ENCODE peak calls at places on chromosome 4, in four cellular contexts. One of them, this sample, is unnamed.

GRCh38 chr4:110042540-110043517 is 130.1 kb downstream of the EGF start:
- DNase-seq in uterus: no peak
- DNase-seq in lower leg skin: no peak
- DNase-seq in tibial nerve: no peak
- DNase-seq in this sample: no peak

GRCh38 chr4:1137063-1137771 is 23.9 kb upstream of the RNF212 start:
- DNase-seq in uterus: no peak
- DNase-seq in lower leg skin: no peak
- DNase-seq in tibial nerve: no peak
- DNase-seq in this sample: no peak

GRCh38 chr4:21469438-21470032 is 479.0 kb downstream of the KCNIP4 start:
- DNase-seq in uterus: no peak
- DNase-seq in lower leg skin: no peak
- DNase-seq in tibial nerve: no peak
- DNase-seq in this sample: no peak

GRCh38 chr4:4387531-4388311 is 819 bp downstream of the NSG1 start:
- DNase-seq in uterus: no peak
- DNase-seq in lower leg skin: no peak
- DNase-seq in tibial nerve: no peak
- DNase-seq in this sample: no peak

GRCh38 chr4:86685401-86685800 is 91.3 kb downstream of the PTPN13 start:
- DNase-seq in uterus: no peak
- DNase-seq in lower leg skin: no peak
- DNase-seq in tibial nerve: no peak
- DNase-seq in this sample: no peak

GRCh38 chr4:7650606-7651400 is 216.1 kb upstream of the PSAPL1 start:
- DNase-seq in uterus: no peak
- DNase-seq in lower leg skin: no peak
- DNase-seq in tibial nerve: peak
- DNase-seq in this sample: peak

GRCh38 chr4:166421556-166422156 is 548.6 kb downstream of the TLL1 start:
- DNase-seq in uterus: no peak
- DNase-seq in lower leg skin: no peak
- DNase-seq in tibial nerve: no peak
- DNase-seq in this sample: no peak

GRCh38 chr4:36189511-36190226 is 54.6 kb downstream of the ARAP2 start:
- DNase-seq in uterus: no peak
- DNase-seq in lower leg skin: no peak
- DNase-seq in tibial nerve: no peak
- DNase-seq in this sample: no peak

GRCh38 chr4:17033256-17034245 is 135.1 kb upstream of the LDB2 start:
- DNase-seq in uterus: peak
- DNase-seq in lower leg skin: no peak
- DNase-seq in tibial nerve: no peak
- DNase-seq in this sample: no peak

GRCh38 chr4:153467154-153467896 is 1.2 kb downstream of the TMEM131L start:
- DNase-seq in uterus: no peak
- DNase-seq in lower leg skin: no peak
- DNase-seq in tibial nerve: no peak
- DNase-seq in this sample: peak

GRCh38 chr4:124868495-124868894 is 156.0 kb upstream of the ANKRD50 start:
- DNase-seq in uterus: no peak
- DNase-seq in lower leg skin: no peak
- DNase-seq in tibial nerve: no peak
- DNase-seq in this sample: no peak

GRCh38 chr4:125306533-125306932 is 8.2 kb upstream of the FAT4 start:
- DNase-seq in uterus: no peak
- DNase-seq in lower leg skin: no peak
- DNase-seq in tibial nerve: no peak
- DNase-seq in this sample: no peak

GRCh38 chr4:158458271-158458895 is 63.3 kb upstream of the RXFP1 start:
- DNase-seq in uterus: no peak
- DNase-seq in lower leg skin: no peak
- DNase-seq in tibial nerve: no peak
- DNase-seq in this sample: no peak

GRCh38 chr4:25442863-25443307 is 65.8 kb downstream of the ANAPC4 start:
- DNase-seq in uterus: no peak
- DNase-seq in lower leg skin: peak
- DNase-seq in tibial nerve: no peak
- DNase-seq in this sample: no peak

GRCh38 chr4:98691588-98691987 is 33.2 kb upstream of the TSPAN5 start:
- DNase-seq in uterus: no peak
- DNase-seq in lower leg skin: no peak
- DNase-seq in tibial nerve: no peak
- DNase-seq in this sample: no peak

GRCh38 chr4:173852775-173853174 is 322.7 kb upstream of the HAND2 start:
- DNase-seq in uterus: no peak
- DNase-seq in lower leg skin: no peak
- DNase-seq in tibial nerve: no peak
- DNase-seq in this sample: no peak

GRCh38 chr4:183154701-183155391 is 55.8 kb downstream of the WWC2 start:
- DNase-seq in uterus: no peak
- DNase-seq in lower leg skin: no peak
- DNase-seq in tibial nerve: no peak
- DNase-seq in this sample: no peak

GRCh38 chr4:87718221-87718620 is 68.1 kb downstream of the DMP1 start:
- DNase-seq in uterus: no peak
- DNase-seq in lower leg skin: no peak
- DNase-seq in tibial nerve: peak
- DNase-seq in this sample: no peak

GRCh38 chr4:825969-826330 is at the start of gene CPLX1:
- DNase-seq in uterus: no peak
- DNase-seq in lower leg skin: no peak
- DNase-seq in tibial nerve: no peak
- DNase-seq in this sample: no peak

GRCh38 chr4:53886090-53886489 is 178.3 kb downstream of the CHIC2 start:
- DNase-seq in uterus: no peak
- DNase-seq in lower leg skin: no peak
- DNase-seq in tibial nerve: no peak
- DNase-seq in this sample: no peak

GRCh38 chr4:76420311-76420710 is 630 bp downstream of the CCDC158 start:
- DNase-seq in uterus: no peak
- DNase-seq in lower leg skin: no peak
- DNase-seq in tibial nerve: no peak
- DNase-seq in this sample: no peak

GRCh38 chr4:47528651-47529050 is 43.6 kb downstream of the ATP10D start:
- DNase-seq in uterus: no peak
- DNase-seq in lower leg skin: no peak
- DNase-seq in tibial nerve: no peak
- DNase-seq in this sample: no peak

GRCh38 chr4:22707390-22707789 is 14.7 kb downstream of the GBA3 start:
- DNase-seq in uterus: no peak
- DNase-seq in lower leg skin: no peak
- DNase-seq in tibial nerve: no peak
- DNase-seq in this sample: no peak

GRCh38 chr4:145285928-145286327 is 105.5 kb upstream of the OTUD4 start:
- DNase-seq in uterus: no peak
- DNase-seq in lower leg skin: no peak
- DNase-seq in tibial nerve: no peak
- DNase-seq in this sample: no peak

GRCh38 chr4:126779446-126780166 is 853.2 kb upstream of the INTU start:
- DNase-seq in uterus: no peak
- DNase-seq in lower leg skin: no peak
- DNase-seq in tibial nerve: peak
- DNase-seq in this sample: no peak

GRCh38 chr4:13933163-13933562 is 305.6 kb upstream of the BOD1L1 start:
- DNase-seq in uterus: no peak
- DNase-seq in lower leg skin: no peak
- DNase-seq in tibial nerve: no peak
- DNase-seq in this sample: no peak

GRCh38 chr4:76549765-76550164 is 114.7 kb downstream of the SHROOM3 start:
- DNase-seq in uterus: no peak
- DNase-seq in lower leg skin: no peak
- DNase-seq in tibial nerve: no peak
- DNase-seq in this sample: no peak

GRCh38 chr4:147136308-147136707 is 190.6 kb upstream of the TTC29 start:
- DNase-seq in uterus: peak
- DNase-seq in lower leg skin: no peak
- DNase-seq in tibial nerve: no peak
- DNase-seq in this sample: no peak

GRCh38 chr4:1809754-1810502 is 16.8 kb downstream of the FGFR3 start:
- DNase-seq in uterus: no peak
- DNase-seq in lower leg skin: peak
- DNase-seq in tibial nerve: peak
- DNase-seq in this sample: peak

GRCh38 chr4:56908206-56909082 is 744 bp downstream of the REST start:
- DNase-seq in uterus: peak
- DNase-seq in lower leg skin: peak
- DNase-seq in tibial nerve: peak
- DNase-seq in this sample: peak
- TF ChIP-seq POLR2A in uterus: no peak
- TF ChIP-seq POLR2A in lower leg skin: no peak
- TF ChIP-seq POLR2A in tibial nerve: no peak
- TF ChIP-seq POLR2A in this sample: no peak

DNA sequence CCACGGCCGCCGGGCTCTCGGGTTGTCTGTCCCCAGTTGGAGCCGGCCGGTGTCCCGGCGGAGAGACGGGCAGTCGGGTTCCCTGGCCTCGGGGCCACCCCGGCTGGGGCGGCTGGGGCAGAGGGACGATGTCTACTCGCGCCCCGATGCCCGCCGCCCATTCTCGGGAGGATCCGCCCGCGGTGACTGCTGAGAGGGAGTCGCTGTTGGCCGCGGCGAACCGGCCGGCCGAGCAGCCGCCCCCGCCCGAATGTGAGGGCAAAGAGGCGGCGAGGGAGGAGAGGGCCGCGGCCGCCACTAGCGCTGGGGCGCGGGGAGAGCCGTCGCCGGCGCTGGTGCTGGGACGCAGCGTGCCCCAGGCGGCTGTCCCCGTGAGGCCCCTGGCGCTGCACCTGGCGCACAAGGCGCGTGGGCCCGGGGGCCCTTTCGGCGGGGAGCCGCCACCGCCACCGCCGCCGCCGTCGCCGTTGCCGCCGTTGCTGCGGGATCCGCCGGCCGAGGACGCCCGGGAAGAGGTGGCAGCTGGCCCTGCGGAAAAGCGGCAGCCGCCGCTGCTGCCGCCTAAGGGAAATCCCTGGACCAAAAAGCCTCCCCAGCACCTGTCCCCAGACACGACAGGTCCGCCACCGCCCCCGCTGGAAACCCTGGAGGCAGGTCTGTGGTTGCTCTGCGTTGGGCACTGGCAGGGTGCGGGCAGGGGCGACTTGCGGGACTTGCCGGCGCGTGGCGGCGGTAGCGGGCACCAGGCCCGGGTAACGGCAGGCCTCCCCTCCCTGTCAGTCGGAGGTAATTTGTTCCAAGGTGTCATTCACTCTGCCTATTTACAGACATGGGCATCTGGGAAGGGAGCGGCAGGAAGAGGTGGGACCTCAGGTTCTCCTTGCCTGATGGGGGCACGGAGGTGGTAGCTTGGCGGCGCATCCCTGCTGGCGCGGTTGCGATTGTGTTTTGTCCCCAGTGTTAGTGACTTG is 739 bp downstream of the LARP1B start:
- DNase-seq in uterus: peak
- DNase-seq in lower leg skin: peak
- DNase-seq in tibial nerve: peak
- DNase-seq in this sample: peak
- TF ChIP-seq POLR2A in uterus: no peak
- TF ChIP-seq POLR2A in lower leg skin: no peak
- TF ChIP-seq POLR2A in tibial nerve: no peak
- TF ChIP-seq POLR2A in this sample: peak

GRCh38 chr4:37471971-37472370 is 214.2 kb downstream of the RELL1 start:
- DNase-seq in uterus: no peak
- DNase-seq in lower leg skin: no peak
- DNase-seq in tibial nerve: no peak
- DNase-seq in this sample: no peak
- TF ChIP-seq POLR2A in uterus: no peak
- TF ChIP-seq POLR2A in lower leg skin: no peak
- TF ChIP-seq POLR2A in tibial nerve: no peak
- TF ChIP-seq POLR2A in this sample: no peak

DNA sequence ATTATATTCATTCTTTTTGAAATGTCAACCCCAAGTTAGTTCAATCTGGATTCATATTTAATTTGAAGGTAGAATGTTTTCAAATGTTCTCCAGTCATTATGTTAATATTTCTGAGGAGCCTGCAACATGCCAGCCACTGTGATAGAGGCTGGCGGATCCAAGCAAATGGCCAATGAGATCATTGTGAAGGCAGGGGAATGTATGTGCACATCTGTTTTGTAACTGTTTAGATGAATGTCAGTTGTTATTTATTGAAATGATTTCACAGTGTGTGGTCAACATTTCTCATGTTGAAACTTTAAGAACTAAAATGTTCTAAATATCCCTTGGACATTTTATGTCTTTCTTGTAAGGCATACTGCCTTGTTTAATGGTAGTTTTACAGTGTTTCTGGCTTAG is 1.6 kb downstream of the CXCL1 start:
- DNase-seq in uterus: no peak
- DNase-seq in lower leg skin: no peak
- DNase-seq in tibial nerve: no peak
- DNase-seq in this sample: no peak
- TF ChIP-seq POLR2A in uterus: no peak
- TF ChIP-seq POLR2A in lower leg skin: no peak
- TF ChIP-seq POLR2A in tibial nerve: no peak
- TF ChIP-seq POLR2A in this sample: no peak

GRCh38 chr4:15479089-15479912 is 9.6 kb downstream of the CC2D2A start:
- DNase-seq in uterus: peak
- DNase-seq in lower leg skin: no peak
- DNase-seq in tibial nerve: peak
- DNase-seq in this sample: peak
- TF ChIP-seq POLR2A in uterus: no peak
- TF ChIP-seq POLR2A in lower leg skin: no peak
- TF ChIP-seq POLR2A in tibial nerve: no peak
- TF ChIP-seq POLR2A in this sample: peak

GRCh38 chr4:112637552-112637866 is 566 bp downstream of the LARP7 start:
- DNase-seq in uterus: no peak
- DNase-seq in lower leg skin: no peak
- DNase-seq in tibial nerve: no peak
- DNase-seq in this sample: no peak

GRCh38 chr4:112633477-112634235 is 3.1 kb downstream of the ZGRF1 start:
- DNase-seq in uterus: no peak
- DNase-seq in lower leg skin: no peak
- DNase-seq in tibial nerve: no peak
- DNase-seq in this sample: no peak

DNA sequence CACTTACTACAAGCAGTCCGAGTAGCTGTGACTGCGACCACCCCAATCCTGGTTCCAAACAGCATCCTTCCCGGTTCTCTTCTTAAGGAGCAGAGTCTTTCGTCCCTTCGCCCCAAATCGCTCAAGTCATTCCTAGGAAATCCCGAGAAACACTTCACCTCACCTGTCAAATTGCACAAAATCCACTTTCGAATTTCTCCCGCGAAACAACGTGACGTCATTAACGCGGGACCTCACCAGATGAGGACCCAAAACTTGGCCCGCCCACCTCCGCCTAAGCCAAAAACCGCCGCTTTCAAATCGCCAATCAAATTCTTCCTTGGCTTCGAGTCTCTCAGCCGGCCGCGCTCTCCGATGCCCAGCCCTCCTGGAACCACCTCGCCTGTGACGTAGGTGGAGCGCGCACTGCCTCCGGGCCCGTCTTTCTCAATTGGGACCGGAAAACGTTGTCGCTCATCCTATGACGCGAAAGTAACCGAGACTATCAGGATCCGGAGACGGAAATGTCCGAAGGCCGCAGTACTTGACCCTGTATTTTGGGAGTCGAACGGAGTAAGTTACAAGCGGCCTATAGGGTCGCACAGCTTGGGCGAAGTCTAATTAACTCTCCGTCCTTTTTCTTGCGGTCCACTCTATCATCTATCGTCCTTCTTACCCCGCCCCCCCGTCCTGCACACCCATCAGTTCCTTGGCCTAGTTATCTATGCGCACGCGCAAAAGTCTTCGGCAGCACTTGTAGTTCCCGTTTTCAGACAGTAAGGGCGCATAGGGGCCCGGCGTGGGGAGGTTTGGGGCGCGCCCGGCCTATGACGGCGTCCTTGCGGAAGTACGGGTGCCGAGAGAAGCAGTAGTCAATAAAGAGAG is at the start of the genes LARP7 and ZGRF1:
- DNase-seq in uterus: peak
- DNase-seq in lower leg skin: peak
- DNase-seq in tibial nerve: peak
- DNase-seq in this sample: peak
- TF ChIP-seq POLR2A in uterus: peak
- TF ChIP-seq POLR2A in lower leg skin: no peak
- TF ChIP-seq POLR2A in tibial nerve: no peak
- TF ChIP-seq POLR2A in this sample: no peak